ENCODE peak calls at places on chromosomes 7 and 10, in eight cellular contexts. V is NB4; H is fibroblast of lung; M is caudate nucleus; I is stimulated activated CD4-positive, alpha-beta T cell treated with anti-CD3 and anti-CD28 coated beads, Interleukin-12 subunit alpha, Interleukin-12 subunit beta, amount 100 ng/mL, for 4 hours; Q is astrocyte of the spinal cord; F is T1000; S is lower leg skin. E is an unnamed sample.

GRCh38 chr10:50882540-50882983 is 2.9 kb downstream of the A1CF start:
- DNase-seq in V (no peak), H (no peak), M (no peak), I (no peak), Q (no peak), F (no peak), S (no peak), E (no peak)

GRCh38 chr10:88896336-88897018 is 16.4 kb downstream of the STAMBPL1 start:
- DNase-seq in V (no peak), H (no peak), M (no peak), I (no peak), Q (no peak), F (no peak), S (no peak), E (no peak)

GRCh38 chr10:48518412-48518811 is 86.5 kb downstream of the ARHGAP22 start:
- DNase-seq in V (no peak), H (no peak), M (no peak), I (no peak), Q (no peak), F (no peak), S (no peak), E (peak; percentile 45)

GRCh38 chr10:131207176-131207575 is 104.3 kb downstream of the TCERG1L start:
- DNase-seq in V (no peak), H (no peak), M (no peak), I (no peak), Q (no peak), F (no peak), S (no peak), E (no peak)

GRCh38 chr7:80372415-80372814 is 139.4 kb downstream of the GNAT3 start:
- DNase-seq in V (no peak), H (peak; percentile 20), M (no peak), I (no peak), Q (peak; percentile 51), F (no peak), S (no peak), E (no peak)

GRCh38 chr10:111076682-111077661 is at the start of gene ADRA2A:
- DNase-seq in V (peak; percentile 32), H (peak; percentile 33), M (peak; percentile 13), I (no peak), Q (peak; percentile 43), F (peak; percentile 39), S (no peak), E (peak; percentile 88)

GRCh38 chr7:34019431-34019830 is 114.1 kb downstream of the BMPER start:
- DNase-seq in V (no peak), H (no peak), M (no peak), I (no peak), Q (no peak), F (no peak), S (no peak), E (peak; percentile 98)

GRCh38 chr10:70132098-70133029 is at the start of gene AIFM2:
- DNase-seq in V (no peak), H (peak; percentile 67), M (peak; percentile 23), I (peak; percentile 36), Q (peak; percentile 63), F (no peak), S (peak; percentile 72), E (peak; percentile 95)

GRCh38 chr10:17835688-17836087 is 26.5 kb downstream of the MRC1 start:
- DNase-seq in V (no peak), H (peak; percentile 56), M (no peak), I (no peak), Q (peak; percentile 78), F (no peak), S (no peak), E (peak; percentile 31)

GRCh38 chr10:118662228-118663035 is 67.0 kb upstream of the PRLHR start:
- DNase-seq in V (no peak), H (no peak), M (no peak), I (no peak), Q (no peak), F (no peak), S (no peak), E (peak; percentile 47)

GRCh38 chr7:139041378-139042053 is 5.7 kb upstream of the ZC3HAV1L start:
- DNase-seq in V (peak; percentile 39), H (no peak), M (no peak), I (no peak), Q (no peak), F (no peak), S (no peak), E (peak; percentile 76)

GRCh38 chr10:86635402-86635801 is 18.9 kb upstream of the OPN4 start:
- DNase-seq in V (no peak), H (peak; percentile 62), M (no peak), I (no peak), Q (peak; percentile 69), F (no peak), S (no peak), E (no peak)

GRCh38 chr10:30366829-30367228 is 17.8 kb upstream of the MTPAP start:
- DNase-seq in V (no peak), H (no peak), M (no peak), I (no peak), Q (no peak), F (no peak), S (no peak), E (no peak)

GRCh38 chr7:115008465-115009114 is 86.7 kb downstream of the MDFIC start:
- DNase-seq in V (no peak), H (peak; percentile 82), M (peak; percentile 1), I (no peak), Q (peak; percentile 43), F (no peak), S (peak; percentile 47), E (no peak)

GRCh38 chr7:102446387-102447156 is 13.2 kb downstream of the ORAI2 start:
- DNase-seq in V (no peak), H (no peak), M (no peak), I (no peak), Q (no peak), F (no peak), S (no peak), E (no peak)

GRCh38 chr7:91630581-91631370 is 249.7 kb downstream of the MTERF1 start:
- DNase-seq in V (no peak), H (no peak), M (no peak), I (no peak), Q (no peak), F (no peak), S (no peak), E (no peak)

GRCh38 chr10:124547651-124548168 is 86.1 kb downstream of the LHPP start:
- DNase-seq in V (no peak), H (peak; percentile 28), M (no peak), I (no peak), Q (no peak), F (no peak), S (no peak), E (no peak)

GRCh38 chr7:110386006-110386405 is 704.9 kb upstream of the LRRN3 start:
- DNase-seq in V (no peak), H (no peak), M (no peak), I (no peak), Q (no peak), F (no peak), S (no peak), E (no peak)

GRCh38 chr7:102173669-102174068 is 113.0 kb upstream of the SH2B2 start:
- DNase-seq in V (no peak), H (no peak), M (no peak), I (no peak), Q (no peak), F (no peak), S (no peak), E (no peak)

GRCh38 chr7:105962353-105962752 is 711 bp upstream of the CDHR3 start:
- DNase-seq in V (no peak), H (no peak), M (no peak), I (no peak), Q (no peak), F (no peak), S (no peak), E (no peak)

GRCh38 chr7:45880433-45880860 is 7.6 kb upstream of the CCDC201 start:
- DNase-seq in V (no peak), H (no peak), M (no peak), I (no peak), Q (no peak), F (no peak), S (no peak), E (no peak)

GRCh38 chr10:74994714-74995308 is 116.6 kb upstream of the SAMD8 start:
- DNase-seq in V (no peak), H (peak; percentile 8), M (no peak), I (no peak), Q (no peak), F (no peak), S (no peak), E (peak; percentile 89)